ENCODE peak calls at places on chromosome 10, in five cellular contexts. One of them, this sample, is unnamed.

GRCh38 chr10:48901152-48901705 is 38.4 kb downstream of the LRRC18 start:
- DNase-seq in A549: no peak
- DNase-seq in SK-N-SH: no peak
- DNase-seq in GM12878: no peak
- DNase-seq in IMR-90: no peak
- DNase-seq in this sample: no peak

GRCh38 chr10:132909491-132910071 is 32.8 kb downstream of the CFAP46 start:
- DNase-seq in SK-N-SH: no peak
- DNase-seq in IMR-90: no peak
- DNase-seq in A549: no peak
- DNase-seq in GM12878: no peak
- DNase-seq in this sample: no peak

GRCh38 chr10:988667-989545 is 672 bp downstream of the GTPBP4 start:
- DNase-seq in IMR-90: peak
- DNase-seq in GM12878: no peak
- DNase-seq in A549: no peak
- DNase-seq in SK-N-SH: no peak
- DNase-seq in this sample: peak

GRCh38 chr10:77244746-77245145 is 392.9 kb downstream of the KCNMA1 start:
- DNase-seq in SK-N-SH: no peak
- DNase-seq in IMR-90: no peak
- DNase-seq in A549: no peak
- DNase-seq in GM12878: no peak
- DNase-seq in this sample: no peak

GRCh38 chr10:132163278-132163765 is 23.4 kb upstream of the DPYSL4 start:
- DNase-seq in SK-N-SH: peak
- DNase-seq in A549: peak
- DNase-seq in IMR-90: no peak
- DNase-seq in GM12878: no peak
- DNase-seq in this sample: peak

GRCh38 chr10:5611899-5612680 is 54.3 kb downstream of the ASB13 start:
- DNase-seq in IMR-90: no peak
- DNase-seq in A549: no peak
- DNase-seq in GM12878: no peak
- DNase-seq in SK-N-SH: no peak
- DNase-seq in this sample: no peak

GRCh38 chr10:61975107-61975932 is 73.8 kb downstream of the ARID5B start:
- DNase-seq in GM12878: no peak
- DNase-seq in SK-N-SH: no peak
- DNase-seq in A549: peak
- DNase-seq in IMR-90: peak
- DNase-seq in this sample: peak

GRCh38 chr10:126380352-126381076 is 7.8 kb downstream of the ADAM12 start:
- DNase-seq in IMR-90: peak
- DNase-seq in SK-N-SH: peak
- DNase-seq in A549: no peak
- DNase-seq in GM12878: no peak
- DNase-seq in this sample: no peak

GRCh38 chr10:22573820-22574569 is 140.4 kb downstream of the PIP4K2A start:
- DNase-seq in GM12878: no peak
- DNase-seq in SK-N-SH: peak
- DNase-seq in IMR-90: peak
- DNase-seq in A549: peak
- DNase-seq in this sample: peak

GRCh38 chr10:77360121-77360520 is 277.5 kb downstream of the KCNMA1 start:
- DNase-seq in A549: no peak
- DNase-seq in IMR-90: peak
- DNase-seq in GM12878: no peak
- DNase-seq in SK-N-SH: no peak
- DNase-seq in this sample: no peak

GRCh38 chr10:128393546-128393945 is 267.3 kb upstream of the MKI67 start:
- DNase-seq in A549: no peak
- DNase-seq in IMR-90: no peak
- DNase-seq in SK-N-SH: no peak
- DNase-seq in GM12878: no peak
- DNase-seq in this sample: no peak

GRCh38 chr10:43176271-43176670 is 38.0 kb downstream of the CSGALNACT2 start:
- DNase-seq in SK-N-SH: no peak
- DNase-seq in A549: no peak
- DNase-seq in IMR-90: no peak
- DNase-seq in GM12878: no peak
- DNase-seq in this sample: no peak

GRCh38 chr10:97463363-97464132 is 17.6 kb downstream of the ZDHHC16 start:
- DNase-seq in A549: peak
- DNase-seq in SK-N-SH: peak
- DNase-seq in GM12878: peak
- DNase-seq in IMR-90: peak
- DNase-seq in this sample: peak

GRCh38 chr10:126634915-126635314 is 35.6 kb downstream of the C10orf90 start:
- DNase-seq in SK-N-SH: no peak
- DNase-seq in GM12878: no peak
- DNase-seq in A549: no peak
- DNase-seq in IMR-90: no peak
- DNase-seq in this sample: no peak

GRCh38 chr10:15333909-15334649 is 37.0 kb downstream of the FAM171A1 start:
- DNase-seq in A549: peak
- DNase-seq in SK-N-SH: peak
- DNase-seq in IMR-90: peak
- DNase-seq in GM12878: no peak
- DNase-seq in this sample: no peak

GRCh38 chr10:88154596-88155250 is 291.3 kb downstream of the PTEN start:
- DNase-seq in SK-N-SH: no peak
- DNase-seq in IMR-90: peak
- DNase-seq in A549: no peak
- DNase-seq in GM12878: no peak
- DNase-seq in this sample: no peak

GRCh38 chr10:56012146-56012545 is 348.9 kb downstream of the ZWINT start:
- DNase-seq in GM12878: no peak
- DNase-seq in A549: no peak
- DNase-seq in SK-N-SH: no peak
- DNase-seq in IMR-90: no peak
- DNase-seq in this sample: no peak

GRCh38 chr10:77970869-77971803 is 44.6 kb upstream of the DLG5 start:
- DNase-seq in GM12878: no peak
- DNase-seq in IMR-90: peak
- DNase-seq in SK-N-SH: peak
- DNase-seq in A549: peak
- DNase-seq in this sample: peak

GRCh38 chr10:61837748-61838055 is 63.8 kb upstream of the ARID5B start:
- DNase-seq in A549: peak
- DNase-seq in IMR-90: no peak
- DNase-seq in GM12878: no peak
- DNase-seq in SK-N-SH: no peak
- DNase-seq in this sample: no peak

GRCh38 chr10:72204724-72205123 is 11.1 kb upstream of the ANAPC16 start:
- DNase-seq in A549: no peak
- DNase-seq in SK-N-SH: no peak
- DNase-seq in GM12878: no peak
- DNase-seq in IMR-90: no peak
- DNase-seq in this sample: no peak

GRCh38 chr10:75910032-75910431 is 478.6 kb downstream of the LRMDA start:
- DNase-seq in GM12878: no peak
- DNase-seq in IMR-90: peak
- DNase-seq in SK-N-SH: no peak
- DNase-seq in A549: peak
- DNase-seq in this sample: no peak

GRCh38 chr10:73577788-73578187 is 13.4 kb downstream of the USP54 start:
- DNase-seq in SK-N-SH: no peak
- DNase-seq in IMR-90: peak
- DNase-seq in A549: peak
- DNase-seq in GM12878: no peak
- DNase-seq in this sample: no peak

GRCh38 chr10:16483241-16483917 is 38.3 kb downstream of the C1QL3 start:
- DNase-seq in A549: no peak
- DNase-seq in SK-N-SH: no peak
- DNase-seq in IMR-90: no peak
- DNase-seq in GM12878: no peak
- DNase-seq in this sample: no peak

GRCh38 chr10:42743697-42744096 is 38.9 kb upstream of the BMS1 start:
- DNase-seq in GM12878: no peak
- DNase-seq in IMR-90: no peak
- DNase-seq in A549: no peak
- DNase-seq in SK-N-SH: no peak
- DNase-seq in this sample: no peak

GRCh38 chr10:112275512-112276245 is 7.5 kb upstream of the TECTB start:
- DNase-seq in GM12878: no peak
- DNase-seq in IMR-90: no peak
- DNase-seq in SK-N-SH: no peak
- DNase-seq in A549: no peak
- DNase-seq in this sample: no peak

GRCh38 chr10:70920519-70920918 is 32.2 kb upstream of the PCBD1 start:
- DNase-seq in IMR-90: no peak
- DNase-seq in SK-N-SH: no peak
- DNase-seq in GM12878: no peak
- DNase-seq in A549: no peak
- DNase-seq in this sample: no peak

GRCh38 chr10:11919271-11919670 is 96.1 kb downstream of the PROSER2 start:
- DNase-seq in GM12878: no peak
- DNase-seq in SK-N-SH: no peak
- DNase-seq in IMR-90: no peak
- DNase-seq in A549: no peak
- DNase-seq in this sample: no peak

GRCh38 chr10:53836638-53837037 is 964.4 kb downstream of the PCDH15 start:
- DNase-seq in GM12878: no peak
- DNase-seq in A549: no peak
- DNase-seq in IMR-90: no peak
- DNase-seq in SK-N-SH: peak
- DNase-seq in this sample: no peak

GRCh38 chr10:81386817-81387216 is 488.2 kb upstream of the NRG3 start:
- DNase-seq in IMR-90: no peak
- DNase-seq in GM12878: no peak
- DNase-seq in SK-N-SH: no peak
- DNase-seq in A549: no peak
- DNase-seq in this sample: no peak

GRCh38 chr10:71279590-71280170 is 39.4 kb upstream of the SLC29A3 start:
- DNase-seq in SK-N-SH: no peak
- DNase-seq in IMR-90: no peak
- DNase-seq in GM12878: no peak
- DNase-seq in A549: no peak
- DNase-seq in this sample: no peak

GRCh38 chr10:68139451-68140272 is 30.4 kb downstream of the MYPN start:
- DNase-seq in A549: no peak
- DNase-seq in SK-N-SH: no peak
- DNase-seq in GM12878: no peak
- DNase-seq in IMR-90: peak
- DNase-seq in this sample: no peak

GRCh38 chr10:117938104-117938503 is 108.6 kb downstream of the RAB11FIP2 start:
- DNase-seq in A549: no peak
- DNase-seq in SK-N-SH: no peak
- DNase-seq in GM12878: no peak
- DNase-seq in IMR-90: no peak
- DNase-seq in this sample: no peak
- TF ChIP-seq RCOR1 in A549: no peak
- TF ChIP-seq RCOR1 in SK-N-SH: no peak
- TF ChIP-seq RCOR1 in GM12878: no peak
- TF ChIP-seq RCOR1 in IMR-90: no peak
- TF ChIP-seq RCOR1 in this sample: no peak

DNA sequence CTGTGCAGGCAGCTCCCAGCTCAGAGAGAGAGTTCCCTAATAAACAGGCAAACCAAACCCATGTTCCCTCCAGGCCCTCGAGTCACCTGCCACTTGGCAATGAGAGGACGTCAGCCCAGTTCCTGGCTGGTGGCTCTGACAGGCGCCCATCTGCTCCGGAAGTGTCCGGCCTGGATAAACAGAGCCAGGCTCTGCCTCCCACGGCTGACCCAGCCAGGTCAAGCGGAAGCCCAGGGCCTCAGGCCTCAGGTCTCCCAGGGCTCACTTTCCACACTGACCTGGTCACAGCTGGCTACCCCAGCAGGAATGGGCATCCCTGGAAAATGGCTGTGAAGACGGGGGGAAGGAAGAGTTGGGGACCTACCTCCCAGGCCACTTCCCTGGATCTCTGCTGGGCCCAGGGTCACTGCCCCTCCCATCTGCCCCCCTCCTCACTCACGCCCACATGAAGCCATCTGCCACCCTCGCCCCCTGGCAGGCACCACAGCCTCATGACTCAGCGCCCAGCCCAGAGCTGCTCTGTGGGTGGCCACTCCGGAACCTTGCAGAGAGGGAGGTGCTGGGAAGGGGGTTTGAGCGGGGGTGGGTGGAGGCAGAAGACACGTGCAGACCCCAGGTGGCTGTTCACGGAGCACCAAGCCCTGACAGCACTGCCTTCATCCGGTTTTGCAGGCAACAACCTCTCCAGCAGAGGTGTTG is 37.4 kb upstream of the DUSP5 start:
- DNase-seq in GM12878: no peak
- DNase-seq in A549: peak
- DNase-seq in SK-N-SH: peak
- DNase-seq in IMR-90: peak
- DNase-seq in this sample: no peak
- TF ChIP-seq RCOR1 in GM12878: no peak
- TF ChIP-seq RCOR1 in A549: no peak
- TF ChIP-seq RCOR1 in SK-N-SH: peak
- TF ChIP-seq RCOR1 in IMR-90: no peak
- TF ChIP-seq RCOR1 in this sample: no peak

DNA sequence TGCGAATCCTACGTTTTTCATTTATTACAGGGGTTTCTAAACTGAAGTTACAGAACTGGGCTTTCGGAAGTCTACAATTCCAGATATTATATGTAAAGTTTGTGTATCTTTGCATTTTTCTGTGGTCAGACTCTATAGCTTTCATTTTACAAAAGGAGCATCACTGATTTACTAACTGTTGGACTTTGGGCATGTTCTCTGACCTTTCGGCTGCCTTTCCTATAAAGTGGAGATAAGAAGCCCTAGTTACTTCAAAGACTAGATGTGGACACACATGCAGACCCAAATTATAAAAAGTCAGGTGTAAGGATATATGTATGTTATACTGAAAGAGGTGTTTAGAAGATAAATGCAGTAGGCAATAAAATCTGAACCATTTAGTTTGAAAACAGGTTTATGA is 126.6 kb upstream of the PRKCQ start:
- DNase-seq in A549: no peak
- DNase-seq in IMR-90: no peak
- DNase-seq in GM12878: no peak
- DNase-seq in SK-N-SH: no peak
- DNase-seq in this sample: no peak
- TF ChIP-seq RCOR1 in A549: no peak
- TF ChIP-seq RCOR1 in IMR-90: no peak
- TF ChIP-seq RCOR1 in GM12878: no peak
- TF ChIP-seq RCOR1 in SK-N-SH: no peak
- TF ChIP-seq RCOR1 in this sample: no peak

DNA sequence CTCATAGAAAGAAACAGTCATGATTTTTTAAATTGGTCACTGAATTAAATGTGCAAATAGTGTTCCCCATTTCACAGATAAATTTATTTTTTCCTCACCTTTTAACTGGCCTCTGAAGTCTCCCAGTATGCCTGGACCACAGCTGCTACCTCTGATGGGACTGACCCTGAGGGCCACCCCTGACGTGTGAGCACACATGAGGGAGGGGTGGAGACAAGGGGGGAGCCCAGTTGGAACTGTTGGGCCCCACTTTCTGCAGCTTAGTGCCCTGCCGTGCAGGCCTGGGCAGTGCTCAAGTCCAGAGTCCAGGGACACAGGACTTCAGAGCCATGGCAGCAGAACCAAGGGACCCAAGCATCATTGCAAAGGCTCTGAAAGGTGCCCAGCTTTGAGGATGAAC is 243.9 kb downstream of the GRID1 start:
- DNase-seq in IMR-90: no peak
- DNase-seq in GM12878: no peak
- DNase-seq in SK-N-SH: no peak
- DNase-seq in A549: no peak
- DNase-seq in this sample: no peak
- TF ChIP-seq RCOR1 in IMR-90: no peak
- TF ChIP-seq RCOR1 in GM12878: no peak
- TF ChIP-seq RCOR1 in SK-N-SH: no peak
- TF ChIP-seq RCOR1 in A549: no peak
- TF ChIP-seq RCOR1 in this sample: no peak